ENCODE peak calls at places on chromosomes 2 and 18, in seven cellular contexts. D is nephron progenitor cell, Q is fibroblast of pulmonary artery, N is H9, F is endothelial cell, L is GM20000, O is progenitor cell of endocrine pancreas. W is an unnamed sample.

GRCh38 chr2:15901095-15901807 is 39.1 kb upstream of the MYCN start:
- DNase-seq in O (no peak), D (no peak), L (no peak), N (no peak), F (no peak), Q (no peak), W (no peak)

GRCh38 chr2:159725713-159726112 is 13.4 kb downstream of the MARCHF7 start:
- DNase-seq in O (no peak), D (no peak), Q (no peak), L (no peak), F (no peak), N (no peak), W (no peak)

GRCh38 chr18:70659026-70659726 is 370.3 kb downstream of the SOCS6 start:
- DNase-seq in L (no peak), F (no peak), N (no peak), Q (peak), O (no peak), D (no peak), W (peak)

GRCh38 chr2:27776097-27776496 is 4.6 kb downstream of the MRPL33 start:
- DNase-seq in N (no peak), D (no peak), F (no peak), Q (peak), L (no peak), O (no peak), W (no peak)

GRCh38 chr2:105373895-105374401 is 24.9 kb downstream of the FHL2 start:
- DNase-seq in Q (no peak), L (peak), O (no peak), N (no peak), D (no peak), F (no peak), W (no peak)

GRCh38 chr18:27124196-27124595 is 60.9 kb downstream of the CHST9 start:
- DNase-seq in D (no peak), N (no peak), O (no peak), Q (no peak), F (no peak), L (no peak), W (no peak)

GRCh38 chr2:15811367-15811766 is 129.0 kb upstream of the MYCN start:
- DNase-seq in L (no peak), N (peak), O (no peak), D (peak), F (no peak), Q (no peak), W (no peak)

GRCh38 chr2:168685619-168686453 is 116.6 kb upstream of the NOSTRIN start:
- DNase-seq in D (no peak), F (no peak), O (no peak), N (no peak), L (no peak), Q (peak), W (no peak)

GRCh38 chr18:62948788-62949187 is 233.4 kb downstream of the PHLPP1 start:
- DNase-seq in Q (no peak), N (no peak), O (no peak), L (no peak), F (no peak), D (no peak), W (no peak)

GRCh38 chr2:75710577-75711253 is at the start of gene GCFC2:
- DNase-seq in O (peak), F (peak), L (peak), Q (peak), D (peak), N (peak), W (peak)

GRCh38 chr2:239293450-239294430 is 107.1 kb downstream of the HDAC4 start:
- DNase-seq in D (no peak), Q (no peak), L (peak), N (no peak), F (no peak), O (no peak), W (no peak)

GRCh38 chr2:88170472-88170892 is 336 bp downstream of the THNSL2 start:
- DNase-seq in N (no peak), L (no peak), D (no peak), Q (peak), F (peak), O (no peak), W (no peak)

GRCh38 chr2:179235463-179236108 is 29.0 kb downstream of the SESTD1 start:
- DNase-seq in D (no peak), O (no peak), L (no peak), F (no peak), N (no peak), Q (no peak), W (no peak)

GRCh38 chr2:233061591-233062446 is 1.7 kb downstream of the INPP5D start:
- DNase-seq in F (no peak), Q (no peak), D (peak), O (no peak), L (peak), N (peak), W (no peak)

GRCh38 chr2:212905640-212906201 is 245.7 kb downstream of the IKZF2 start:
- DNase-seq in D (no peak), L (no peak), F (no peak), N (no peak), O (no peak), Q (peak), W (no peak)

GRCh38 chr2:45698538-45698937 is 47.1 kb downstream of the PRKCE start:
- DNase-seq in D (no peak), Q (no peak), N (no peak), O (no peak), L (no peak), F (no peak), W (no peak)

GRCh38 chr2:81658227-81658626 is 1353.7 kb upstream of the LRRTM1 start:
- DNase-seq in L (no peak), O (no peak), D (no peak), Q (no peak), N (no peak), F (no peak), W (no peak)

GRCh38 chr2:230129343-230129742 is 60.6 kb upstream of the SLC16A14 start:
- DNase-seq in F (no peak), O (no peak), L (no peak), Q (no peak), D (no peak), N (no peak), W (no peak)

GRCh38 chr18:49846718-49847470 is 33.6 kb upstream of the ACAA2 start:
- DNase-seq in D (no peak), O (no peak), N (no peak), F (peak), Q (no peak), L (no peak), W (no peak)

GRCh38 chr2:124959582-124959981 is 934.5 kb downstream of the CNTNAP5 start:
- DNase-seq in Q (peak), F (no peak), N (no peak), O (no peak), L (no peak), D (no peak), W (no peak)

GRCh38 chr2:233351423-233351822 is 2.9 kb upstream of the DGKD start:
- DNase-seq in F (no peak), N (no peak), L (no peak), D (no peak), Q (no peak), O (no peak), W (no peak)

GRCh38 chr2:56008661-56009411 is 85.3 kb upstream of the EFEMP1 start:
- DNase-seq in Q (peak), F (peak), L (no peak), D (peak), O (no peak), N (peak), W (no peak)

GRCh38 chr2:121776885-121777698 is 21.6 kb downstream of the TSN start:
- DNase-seq in Q (no peak), F (no peak), O (no peak), D (no peak), N (no peak), L (no peak), W (no peak)

GRCh38 chr18:1663879-1664705 is 759.4 kb downstream of the ADCYAP1 start:
- DNase-seq in N (peak), L (peak), D (peak), Q (peak), F (peak), O (peak), W (no peak)

GRCh38 chr18:33020877-33021276 is 248.1 kb upstream of the KLHL14 start:
- DNase-seq in L (no peak), D (no peak), Q (no peak), O (no peak), F (no peak), N (no peak), W (no peak)

GRCh38 chr2:211899871-211900482 is 638.6 kb downstream of the ERBB4 start:
- DNase-seq in L (no peak), Q (no peak), N (no peak), D (no peak), O (no peak), F (no peak), W (no peak)

DNA sequence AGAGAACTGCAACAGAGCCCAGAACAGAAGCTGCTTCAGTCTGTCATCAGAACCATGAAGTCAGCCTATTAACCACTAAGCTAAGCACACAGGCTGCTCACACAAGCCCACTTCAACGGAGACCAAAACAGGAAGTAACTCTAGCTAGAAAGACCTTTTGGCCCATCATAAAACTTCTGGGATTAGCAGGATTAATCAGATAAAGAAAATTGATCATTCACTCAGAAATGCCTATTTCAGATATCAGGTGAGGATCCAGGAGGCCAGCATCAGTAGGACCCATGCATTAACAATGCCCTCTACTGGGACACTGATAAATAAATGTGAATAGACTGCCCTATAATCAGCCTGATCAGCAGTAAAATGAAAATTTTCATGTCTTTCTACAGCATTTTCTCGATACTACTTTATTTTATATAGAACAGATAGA is 101.4 kb downstream of the WDPCP start:
- DNase-seq in O (no peak), D (no peak), F (no peak), Q (no peak), L (no peak), N (no peak), W (no peak)
- TF ChIP-seq CTCF in O (no peak), D (no peak), F (no peak), Q (no peak), L (no peak), N (peak), W (no peak)

GRCh38 chr2:191218292-191218898 is 26.8 kb upstream of the MYO1B start:
- DNase-seq in D (peak), O (peak), Q (peak), N (peak), L (peak), F (peak), W (no peak)
- TF ChIP-seq CTCF in D (peak), O (peak), Q (peak), N (peak), L (peak), F (peak), W (peak)

DNA sequence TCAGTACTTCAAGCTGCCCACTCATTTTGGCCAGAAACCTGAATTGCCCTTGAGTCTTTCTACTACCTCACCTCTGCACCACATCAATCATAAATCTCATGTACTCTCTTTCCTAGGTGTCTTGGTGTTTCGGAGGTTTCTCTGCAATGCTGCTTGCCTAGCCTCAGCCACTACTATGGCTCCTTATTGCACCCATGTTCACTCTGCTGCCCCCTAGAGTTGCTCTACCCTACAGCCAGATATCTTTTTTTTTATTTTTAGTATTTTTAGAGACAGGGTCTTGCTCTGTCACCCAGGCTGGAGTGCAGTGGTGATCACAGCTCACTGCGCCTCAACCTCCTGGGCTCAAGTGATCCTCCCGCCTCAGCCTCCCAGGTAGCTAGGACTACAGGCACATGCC is 413.0 kb downstream of the PTPRM start:
- DNase-seq in F (peak), O (no peak), L (no peak), D (no peak), N (peak), Q (no peak), W (no peak)
- TF ChIP-seq CTCF in F (peak), O (peak), L (no peak), D (no peak), N (peak), Q (no peak), W (no peak)

GRCh38 chr2:235049069-235049468 is 97.3 kb downstream of the SH3BP4 start:
- DNase-seq in O (no peak), L (no peak), N (no peak), D (no peak), Q (no peak), F (no peak), W (no peak)

GRCh38 chr2:235051436-235052260 is 99.8 kb downstream of the SH3BP4 start:
- DNase-seq in N (no peak), L (no peak), F (no peak), D (no peak), Q (peak), O (no peak), W (no peak)

GRCh38 chr2:235052514-235053354 is 100.9 kb downstream of the SH3BP4 start:
- DNase-seq in F (no peak), D (no peak), L (no peak), O (no peak), Q (no peak), N (no peak), W (no peak)

GRCh38 chr2:235049719-235050118 is 97.9 kb downstream of the SH3BP4 start:
- DNase-seq in D (no peak), L (no peak), F (no peak), Q (no peak), N (no peak), O (no peak), W (no peak)

GRCh38 chr2:235050992-235051351 is 99.2 kb downstream of the SH3BP4 start:
- DNase-seq in O (no peak), N (no peak), L (no peak), F (no peak), Q (peak), D (no peak), W (no peak)
- TF ChIP-seq CTCF in O (no peak), N (no peak), L (no peak), F (no peak), Q (no peak), D (no peak), W (no peak)

DNA sequence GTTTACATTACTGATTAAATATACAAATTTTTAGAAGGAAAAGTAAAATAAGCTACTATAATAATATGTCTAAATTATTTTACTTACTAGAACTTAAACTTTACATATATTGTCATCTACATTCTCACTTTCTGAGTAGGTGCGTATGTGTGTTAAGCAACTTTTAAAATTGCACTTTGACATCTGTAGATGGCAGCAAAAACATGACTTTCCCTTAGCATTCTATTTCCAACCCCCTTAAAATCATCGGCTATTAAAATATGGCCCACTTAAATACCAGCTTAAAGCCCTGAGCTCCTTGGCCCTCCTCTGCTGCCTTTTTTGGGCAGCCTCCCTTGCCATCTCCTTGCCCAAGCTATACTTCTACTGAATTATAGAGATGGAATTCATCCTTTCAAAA is 78.0 kb downstream of the UPP2 start:
- DNase-seq in L (no peak), N (no peak), Q (peak), D (no peak), F (no peak), O (no peak), W (no peak)
- TF ChIP-seq CTCF in L (no peak), N (peak), Q (peak), D (peak), F (no peak), O (peak), W (no peak)

GRCh38 chr18:55997156-55997561 is 409.2 kb upstream of the TCF4 start:
- DNase-seq in L (no peak), D (no peak), N (no peak), O (no peak), Q (no peak), F (no peak), W (no peak)
- TF ChIP-seq CTCF in L (no peak), D (no peak), N (peak), O (no peak), Q (peak), F (no peak), W (no peak)